ENCODE peak calls at places on chromosomes 6 and 20, in ten cellular contexts. S is GM12865; M is LoVo; A is activated T-helper 1 cell treated with Interleukin-2 at 50 U/mL for 16 hours; K is hepatocyte; U is fibroblast of mammary gland; D is WTC11; G is activated T-helper 9 cell treated with anti-CD3 and anti-CD28 coated beads, Interleukin-2, amount 50 U/mL, for 16 hours; Y is NCI-H1436; Q is NCI-H1105 treated with DMSO at 0.1 percent for 48 hours. B is an unnamed sample.

GRCh38 chr6:18148304-18149025 is 6.4 kb downstream of the TPMT start:
- DNase-seq in M (peak), U (peak), S (no peak), A (no peak), K (peak), D (no peak), G (no peak), Q (no peak), Y (no peak), B (no peak)

GRCh38 chr6:134093007-134093573 is 40.7 kb upstream of the SLC2A12 start:
- DNase-seq in G (no peak), A (no peak), K (no peak), M (no peak), U (no peak), Y (no peak), Q (no peak), S (peak), D (no peak), B (no peak)

GRCh38 chr20:24987873-24988835 is 4.4 kb downstream of the APMAP start:
- DNase-seq in K (no peak), M (no peak), A (no peak), Q (no peak), U (no peak), S (no peak), G (no peak), Y (no peak), D (no peak), B (no peak)

GRCh38 chr6:108767418-108768175 is 80.6 kb upstream of the ARMC2 start:
- DNase-seq in Y (no peak), U (no peak), D (no peak), Q (no peak), S (peak), M (no peak), A (no peak), K (no peak), G (no peak), B (no peak)

GRCh38 chr6:136290406-136291010 is 862 bp upstream of the BCLAF1 start:
- DNase-seq in S (peak), Q (peak), Y (peak), M (peak), G (peak), K (peak), U (peak), A (peak), D (no peak), B (no peak)

GRCh38 chr6:141107562-141108160 is 1025.1 kb upstream of the GJE1 start:
- DNase-seq in K (no peak), Y (no peak), G (no peak), A (no peak), S (peak), D (no peak), U (peak), Q (no peak), M (peak), B (no peak)

GRCh38 chr6:133042550-133043120 is 198.5 kb upstream of the EYA4 start:
- DNase-seq in Q (no peak), U (no peak), Y (no peak), D (no peak), S (no peak), A (no peak), K (no peak), M (no peak), G (no peak), B (no peak)

GRCh38 chr6:8875986-8876385 is 440.6 kb upstream of the SLC35B3 start:
- DNase-seq in M (no peak), G (no peak), U (no peak), A (no peak), S (no peak), Q (no peak), Y (no peak), K (no peak), D (no peak), B (no peak)

GRCh38 chr6:149935668-149936067 is 6.1 kb upstream of the ULBP2 start:
- DNase-seq in U (no peak), Q (no peak), A (no peak), M (no peak), K (no peak), S (no peak), G (no peak), Y (no peak), D (no peak), B (no peak)

GRCh38 chr20:10618611-10619245 is 55.1 kb downstream of the JAG1 start:
- DNase-seq in Y (no peak), D (no peak), G (no peak), K (no peak), M (no peak), Q (no peak), S (no peak), U (peak), A (no peak), B (no peak)

GRCh38 chr6:168208854-168209253 is 110.7 kb downstream of the DACT2 start:
- DNase-seq in S (no peak), K (no peak), G (no peak), Q (no peak), U (no peak), D (peak), Y (no peak), A (no peak), M (no peak), B (no peak)

B was measured in NCI-H510A treated with DMSO at 0.1 percent for 48 hours.